ENCODE peak calls at places on chromosome 6, in ten cellular contexts. T is H1, C is upper lobe of left lung, V is breast epithelium, M is GM23338, N is K562, J is Panc1, W is SK-N-SH, I is HCT116, Y is HepG2. K is an unnamed sample.

GRCh38 chr6:79713701-79714322 is 82.7 kb downstream of the SH3BGRL2 start:
- DNase-seq in T (no peak), C (peak; percentile 28), V (no peak), M (peak; percentile 78), N (peak; percentile 75), J (no peak), W (peak; percentile 53), I (peak; percentile 47), Y (peak; percentile 54), K (no peak)

GRCh38 chr6:45724511-45724910 is 291.1 kb downstream of the CLIC5 start:
- DNase-seq in T (no peak), C (no peak), V (peak; percentile 53), M (no peak), N (no peak), J (no peak), W (no peak), I (peak; percentile 26), Y (no peak), K (no peak)

GRCh38 chr6:11769816-11770545 is 8.6 kb downstream of the ADTRP start:
- DNase-seq in T (no peak), C (no peak), V (no peak), M (peak; percentile 36), N (peak; percentile 45), J (no peak), W (no peak), I (no peak), Y (no peak), K (no peak)

GRCh38 chr6:111406200-111406711 is 76.8 kb downstream of the REV3L start:
- DNase-seq in T (no peak), C (no peak), V (no peak), M (no peak), N (no peak), J (no peak), W (no peak), I (no peak), Y (no peak), K (no peak)

GRCh38 chr6:157089851-157090250 is 233.5 kb downstream of the TMEM242 start:
- DNase-seq in T (peak; percentile 15), C (no peak), V (no peak), M (peak; percentile 69), N (no peak), J (no peak), W (no peak), I (no peak), Y (no peak), K (no peak)

GRCh38 chr6:155103816-155104366 is 108.8 kb downstream of the TIAM2 start:
- DNase-seq in T (no peak), C (no peak), V (no peak), M (peak; percentile 53), N (no peak), J (no peak), W (no peak), I (no peak), Y (no peak), K (no peak)

GRCh38 chr6:18585032-18585573 is 198.0 kb downstream of the RNF144B start:
- DNase-seq in T (no peak), C (peak; percentile 67), V (no peak), M (no peak), N (peak; percentile 74), J (peak; percentile 36), W (no peak), I (peak; percentile 75), Y (peak; percentile 88), K (no peak)

GRCh38 chr6:5422321-5422915 is 161.1 kb downstream of the FARS2 start:
- DNase-seq in T (peak; percentile 38), C (no peak), V (no peak), M (peak; percentile 76), N (peak; percentile 30), J (peak; percentile 5), W (peak; percentile 36), I (peak; percentile 7), Y (peak; percentile 34), K (no peak)

DNA sequence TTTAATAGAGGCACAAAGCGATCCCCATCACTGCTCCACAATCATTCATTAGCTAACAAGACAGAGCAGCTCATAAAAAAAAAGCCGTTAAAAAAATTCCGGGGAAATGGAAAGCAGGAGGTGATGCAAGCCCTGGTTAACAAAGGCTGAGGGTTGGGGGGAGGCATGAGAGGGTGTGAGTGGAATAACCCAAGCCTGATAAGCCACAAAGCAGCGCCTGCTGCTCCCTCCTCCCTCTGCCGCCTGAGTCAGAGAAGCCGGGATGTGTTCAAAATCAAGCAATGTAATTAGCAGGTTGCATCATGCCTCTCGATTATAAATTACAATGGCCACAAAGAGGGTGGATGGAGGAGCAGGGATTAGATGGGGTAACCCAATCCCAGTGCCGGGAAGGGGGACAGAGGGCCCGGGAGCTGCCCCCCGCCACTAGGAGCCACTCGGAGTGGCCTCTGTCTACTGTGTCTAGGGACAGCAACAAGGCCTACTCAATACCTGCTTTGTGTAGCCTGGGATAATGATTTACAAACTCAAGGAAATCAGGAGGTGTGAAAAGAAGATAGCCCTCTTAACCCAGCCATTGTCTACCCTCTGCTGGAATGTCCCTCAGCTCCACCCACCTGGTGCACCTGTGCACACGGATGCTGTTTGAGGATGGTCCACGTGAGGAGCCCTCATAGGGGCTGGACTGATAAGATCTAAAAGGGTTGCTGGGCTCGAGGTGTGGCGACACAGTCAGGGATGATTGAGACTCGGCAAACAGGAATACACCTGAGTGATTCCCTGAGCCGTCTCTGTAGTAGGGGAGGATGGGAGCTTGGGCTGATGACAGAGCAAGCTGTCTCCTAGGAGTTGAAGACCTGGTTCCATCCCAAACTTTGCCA is 156.9 kb downstream of the VEGFA start:
- DNase-seq in T (peak; percentile 62), C (peak; percentile 84), V (no peak), M (peak; percentile 85), N (peak; percentile 95), J (no peak), W (peak; percentile 81), I (peak; percentile 72), Y (peak; percentile 90), K (no peak)
- TF ChIP-seq POLR2AphosphoS5 in T (no peak), C (no peak), V (no peak), M (no peak), N (peak; percentile 47), J (no peak), W (no peak), I (peak; percentile 50), Y (no peak), K (no peak)

DNA sequence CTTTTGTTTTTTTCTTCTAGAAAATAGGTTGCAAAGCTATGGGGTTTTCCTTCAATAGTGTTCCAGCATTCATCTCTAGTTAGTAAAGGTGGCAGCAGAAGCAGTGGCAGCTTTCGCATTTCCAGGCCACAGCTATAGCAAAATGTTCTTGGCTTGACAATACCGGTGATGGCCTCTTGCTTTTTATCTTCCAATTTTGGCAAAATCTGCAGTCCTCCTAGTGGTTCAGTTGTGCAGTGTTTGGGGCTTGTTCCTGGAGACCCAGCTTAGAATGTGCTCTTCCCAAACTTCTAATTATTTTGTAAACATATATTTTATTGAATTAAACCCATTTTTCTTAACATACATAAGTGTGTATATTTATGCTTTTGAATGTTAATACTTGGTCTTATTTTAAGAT is 370.6 kb upstream of the MAN1A1 start:
- DNase-seq in T (no peak), C (no peak), V (no peak), M (peak; percentile 42), N (peak; percentile 55), J (no peak), W (no peak), I (peak; percentile 32), Y (peak; percentile 13), K (no peak)
- TF ChIP-seq CTCF in T (peak; percentile 43), C (no peak), V (no peak), M (no peak), N (peak; percentile 52), J (peak; percentile 5), W (peak; percentile 40), I (peak; percentile 57), Y (no peak), K (no peak)

GRCh38 chr6:41706876-41707564 is 28.4 kb downstream of the TFEB start:
- DNase-seq in T (no peak), C (peak; percentile 54), V (no peak), M (no peak), N (no peak), J (no peak), W (no peak), I (no peak), Y (no peak), K (no peak)

GRCh38 chr6:41705996-41706835 is 29.2 kb downstream of the TFEB start:
- DNase-seq in T (peak; percentile 56), C (peak; percentile 85), V (peak; percentile 69), M (peak; percentile 84), N (peak; percentile 78), J (peak; percentile 17), W (peak; percentile 80), I (no peak), Y (peak; percentile 67), K (no peak)

GRCh38 chr6:41704656-41705328 is 30.6 kb downstream of the TFEB start:
- DNase-seq in T (no peak), C (no peak), V (no peak), M (no peak), N (no peak), J (no peak), W (no peak), I (no peak), Y (no peak), K (no peak)

GRCh38 chr6:41704028-41704427 is 31.4 kb downstream of the TFEB start:
- DNase-seq in T (no peak), C (no peak), V (no peak), M (no peak), N (peak; percentile 31), J (no peak), W (no peak), I (no peak), Y (no peak), K (no peak)

GRCh38 chr6:41705329-41705995 is 29.9 kb downstream of the TFEB start:
- DNase-seq in T (no peak), C (no peak), V (no peak), M (no peak), N (no peak), J (no peak), W (no peak), I (no peak), Y (no peak), K (no peak)
- H3K4me1 ChIP-seq in T (peaks cover 14% of the 10 kb centered on the region), C (peaks cover 44% of the 10 kb centered on the region), V (peaks cover 20% of the 10 kb centered on the region), M (peaks cover 6% of the 10 kb centered on the region), N (no peaks in the 10 kb centered on the region), J (peaks cover 3% of the 10 kb centered on the region), W (peaks cover 31% of the 10 kb centered on the region), I (peaks cover 14% of the 10 kb centered on the region), Y (peaks cover 18% of the 10 kb centered on the region), K (peaks cover 38% of the 10 kb centered on the region)

GRCh38 chr6:35296931-35297330 is 687 bp upstream of the DEF6 start:
- DNase-seq in T (no peak), C (no peak), V (no peak), M (no peak), N (no peak), J (no peak), W (no peak), I (no peak), Y (no peak), K (no peak)

GRCh38 chr6:35295521-35296315 is 1.9 kb upstream of the DEF6 start:
- DNase-seq in T (no peak), C (no peak), V (no peak), M (no peak), N (no peak), J (no peak), W (no peak), I (no peak), Y (no peak), K (no peak)

GRCh38 chr6:35298625-35299140 is 1.1 kb downstream of the DEF6 start:
- DNase-seq in T (no peak), C (no peak), V (no peak), M (no peak), N (peak; percentile 33), J (no peak), W (no peak), I (no peak), Y (no peak), K (no peak)

GRCh38 chr6:35299674-35300073 is 2.1 kb downstream of the DEF6 start:
- DNase-seq in T (no peak), C (peak; percentile 62), V (no peak), M (no peak), N (peak; percentile 66), J (no peak), W (no peak), I (no peak), Y (no peak), K (no peak)

GRCh38 chr6:35297541-35298481 is at the start of gene DEF6:
- DNase-seq in T (peak; percentile 83), C (peak; percentile 95), V (peak; percentile 84), M (peak; percentile 94), N (peak; percentile 97), J (peak; percentile 35), W (peak; percentile 49), I (peak; percentile 81), Y (peak; percentile 88), K (no peak)
- TF ChIP-seq POLR2AphosphoS5 in T (no peak), C (peak; percentile 56), V (peak; percentile 78), M (peak; percentile 49), N (peak; percentile 81), J (no peak), W (no peak), I (peak; percentile 82), Y (peak; percentile 63), K (peak; percentile 81)